ENCODE peak calls at places on chromosomes 2 and 18, in nine cellular contexts. P is HFFc6, O is IMR-90, W is NCI-H1436, K is globus pallidus, I is psoas muscle, F is NCI-H2081, A is LoVo, S is hepatocyte. Q is an unnamed sample.

GRCh38 chr2:48849770-48850169 is 94.2 kb upstream of the LHCGR start:
- DNase-seq in P (no peak), O (peak), W (no peak), K (no peak), I (no peak), F (no peak), A (no peak), S (no peak), Q (no peak)

GRCh38 chr2:74482801-74483674 is at the start of the genes CCDC142 and TTC31:
- DNase-seq in P (peak), O (peak), W (peak), K (peak), I (peak), F (peak), A (peak), S (peak), Q (peak)

GRCh38 chr2:223465793-223466192 is 136.4 kb downstream of the SCG2 start:
- DNase-seq in P (peak), O (peak), W (no peak), K (no peak), I (peak), F (no peak), A (peak), S (peak), Q (peak)

GRCh38 chr18:2441544-2441943 is 129.8 kb downstream of the METTL4 start:
- DNase-seq in P (no peak), O (peak), W (no peak), K (no peak), I (no peak), F (no peak), A (no peak), S (no peak), Q (no peak)

GRCh38 chr2:28009732-28010131 is 119.2 kb downstream of the BABAM2 start:
- DNase-seq in P (no peak), O (peak), W (no peak), K (no peak), I (peak), F (no peak), A (no peak), S (peak), Q (no peak)

GRCh38 chr18:26322892-26323653 is 96.8 kb downstream of the TAF4B start:
- DNase-seq in P (peak), O (peak), W (no peak), K (no peak), I (no peak), F (no peak), A (no peak), S (no peak), Q (no peak)

GRCh38 chr2:151984424-151984823 is 114.4 kb downstream of the CACNB4 start:
- DNase-seq in P (no peak), O (no peak), W (no peak), K (no peak), I (no peak), F (no peak), A (no peak), S (no peak), Q (no peak)

GRCh38 chr2:203878060-203878459 is 10.5 kb downstream of the CTLA4 start:
- DNase-seq in P (peak), O (no peak), W (no peak), K (no peak), I (no peak), F (no peak), A (no peak), S (no peak), Q (no peak)

GRCh38 chr2:236855866-236856855 is 229.5 kb upstream of the COPS8 start:
- DNase-seq in P (no peak), O (no peak), W (no peak), K (no peak), I (no peak), F (no peak), A (no peak), S (no peak), Q (no peak)

GRCh38 chr2:12076810-12077209 is 330.4 kb downstream of the LPIN1 start:
- DNase-seq in P (no peak), O (no peak), W (no peak), K (no peak), I (no peak), F (peak), A (no peak), S (no peak), Q (no peak)

GRCh38 chr2:200525551-200525881 is 491 bp upstream of the SGO2 start:
- DNase-seq in P (no peak), O (no peak), W (no peak), K (no peak), I (no peak), F (no peak), A (peak), S (no peak), Q (no peak)

GRCh38 chr2:6556755-6557154 is 309.0 kb downstream of the CMPK2 start:
- DNase-seq in P (peak), O (peak), W (no peak), K (no peak), I (no peak), F (no peak), A (peak), S (peak), Q (no peak)

GRCh38 chr2:220660277-220661155 is 911.6 kb downstream of the EPHA4 start:
- DNase-seq in P (no peak), O (no peak), W (no peak), K (no peak), I (no peak), F (no peak), A (no peak), S (peak), Q (no peak)

GRCh38 chr2:196403471-196403870 is 232.1 kb upstream of the STK17B start:
- DNase-seq in P (peak), O (peak), W (no peak), K (no peak), I (no peak), F (no peak), A (no peak), S (no peak), Q (peak)